ENCODE peak calls at places on chromosomes 2 and 18, in ten cellular contexts. One of them, this sample, is unnamed. For H3K4me1, the result is how much of the 10 kb centered on the place peaks cover.

GRCh38 chr2:160970052-160970846 is 190.0 kb upstream of the TANK start:
- DNase-seq in spleen: no peak
- DNase-seq in sigmoid colon: no peak
- DNase-seq in SK-N-SH: peak
- DNase-seq in HCT116: peak
- DNase-seq in transverse colon: peak
- DNase-seq in breast epithelium: no peak
- DNase-seq in HepG2: peak
- DNase-seq in K562: no peak
- DNase-seq in esophagus muscularis mucosa: no peak
- DNase-seq in this sample: peak

GRCh38 chr2:173326806-173327205 is 27.9 kb upstream of the CDCA7 start:
- DNase-seq in spleen: no peak
- DNase-seq in sigmoid colon: no peak
- DNase-seq in SK-N-SH: no peak
- DNase-seq in HCT116: no peak
- DNase-seq in transverse colon: no peak
- DNase-seq in breast epithelium: no peak
- DNase-seq in HepG2: no peak
- DNase-seq in K562: no peak
- DNase-seq in esophagus muscularis mucosa: no peak
- DNase-seq in this sample: no peak

GRCh38 chr18:2979871-2980606 is 32.9 kb downstream of the LPIN2 start:
- DNase-seq in spleen: no peak
- DNase-seq in sigmoid colon: no peak
- DNase-seq in SK-N-SH: no peak
- DNase-seq in HCT116: no peak
- DNase-seq in transverse colon: no peak
- DNase-seq in breast epithelium: no peak
- DNase-seq in HepG2: no peak
- DNase-seq in K562: no peak
- DNase-seq in esophagus muscularis mucosa: no peak
- DNase-seq in this sample: no peak

GRCh38 chr18:3251963-3252277 is 4.3 kb downstream of the MYL12A start:
- DNase-seq in spleen: no peak
- DNase-seq in sigmoid colon: no peak
- DNase-seq in SK-N-SH: no peak
- DNase-seq in HCT116: no peak
- DNase-seq in transverse colon: no peak
- DNase-seq in breast epithelium: no peak
- DNase-seq in HepG2: no peak
- DNase-seq in K562: no peak
- DNase-seq in esophagus muscularis mucosa: no peak
- DNase-seq in this sample: no peak

GRCh38 chr2:224268441-224268840 is 133.5 kb downstream of the FAM124B start:
- DNase-seq in spleen: no peak
- DNase-seq in sigmoid colon: no peak
- DNase-seq in SK-N-SH: no peak
- DNase-seq in HCT116: no peak
- DNase-seq in transverse colon: no peak
- DNase-seq in breast epithelium: no peak
- DNase-seq in HepG2: peak
- DNase-seq in K562: no peak
- DNase-seq in esophagus muscularis mucosa: no peak
- DNase-seq in this sample: no peak

GRCh38 chr2:138964413-138964812 is 184.2 kb upstream of the NXPH2 start:
- DNase-seq in spleen: no peak
- DNase-seq in sigmoid colon: no peak
- DNase-seq in SK-N-SH: no peak
- DNase-seq in HCT116: no peak
- DNase-seq in transverse colon: no peak
- DNase-seq in breast epithelium: no peak
- DNase-seq in HepG2: no peak
- DNase-seq in K562: no peak
- DNase-seq in esophagus muscularis mucosa: no peak
- DNase-seq in this sample: no peak

GRCh38 chr2:24461685-24462084 is 29.4 kb upstream of the NCOA1 start:
- DNase-seq in spleen: no peak
- DNase-seq in sigmoid colon: no peak
- DNase-seq in SK-N-SH: no peak
- DNase-seq in HCT116: no peak
- DNase-seq in transverse colon: no peak
- DNase-seq in breast epithelium: no peak
- DNase-seq in HepG2: no peak
- DNase-seq in K562: peak
- DNase-seq in esophagus muscularis mucosa: no peak
- DNase-seq in this sample: no peak

GRCh38 chr18:50182516-50182915 is 12.4 kb downstream of the MYO5B start:
- DNase-seq in spleen: no peak
- DNase-seq in sigmoid colon: no peak
- DNase-seq in SK-N-SH: no peak
- DNase-seq in HCT116: no peak
- DNase-seq in transverse colon: no peak
- DNase-seq in breast epithelium: no peak
- DNase-seq in HepG2: no peak
- DNase-seq in K562: no peak
- DNase-seq in esophagus muscularis mucosa: no peak
- DNase-seq in this sample: no peak

GRCh38 chr18:80247403-80247916 is at the start of gene PARD6G:
- DNase-seq in spleen: peak
- DNase-seq in sigmoid colon: peak
- DNase-seq in SK-N-SH: peak
- DNase-seq in HCT116: peak
- DNase-seq in transverse colon: peak
- DNase-seq in breast epithelium: peak
- DNase-seq in HepG2: peak
- DNase-seq in K562: peak
- DNase-seq in esophagus muscularis mucosa: no peak
- DNase-seq in this sample: peak

GRCh38 chr2:101802329-101802728 is 104.8 kb downstream of the MAP4K4 start:
- DNase-seq in spleen: no peak
- DNase-seq in sigmoid colon: no peak
- DNase-seq in SK-N-SH: no peak
- DNase-seq in HCT116: no peak
- DNase-seq in transverse colon: peak
- DNase-seq in breast epithelium: no peak
- DNase-seq in HepG2: peak
- DNase-seq in K562: no peak
- DNase-seq in esophagus muscularis mucosa: no peak
- DNase-seq in this sample: no peak
- H3K4me1 ChIP-seq in spleen: half or more
- H3K4me1 ChIP-seq in sigmoid colon: half or more
- H3K4me1 ChIP-seq in SK-N-SH: under half
- H3K4me1 ChIP-seq in HCT116: under half
- H3K4me1 ChIP-seq in transverse colon: under half
- H3K4me1 ChIP-seq in breast epithelium: under half
- H3K4me1 ChIP-seq in HepG2: half or more
- H3K4me1 ChIP-seq in K562: under half
- H3K4me1 ChIP-seq in esophagus muscularis mucosa: under half
- H3K4me1 ChIP-seq in this sample: under half

DNA sequence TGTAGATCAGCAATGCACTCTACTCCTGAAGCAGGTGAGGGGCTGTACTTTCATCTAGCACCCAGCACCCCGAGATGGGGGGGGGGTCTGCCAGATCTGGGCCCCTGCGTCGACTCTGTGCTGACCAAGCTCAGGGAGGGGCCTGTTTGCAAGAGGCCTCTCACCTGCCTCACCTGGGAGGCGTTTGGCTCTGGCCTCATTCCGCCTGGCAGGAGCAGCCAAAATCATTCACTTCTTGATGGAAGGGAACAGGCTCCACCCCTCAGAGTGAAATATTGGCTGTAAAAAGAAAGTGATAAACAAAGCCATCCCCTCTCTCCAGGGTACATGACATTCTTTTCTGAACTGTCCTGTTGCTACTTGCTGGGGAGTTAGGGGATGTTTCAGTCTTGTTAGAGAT is 10.7 kb upstream of the IL1R2 start:
- DNase-seq in spleen: no peak
- DNase-seq in sigmoid colon: no peak
- DNase-seq in SK-N-SH: no peak
- DNase-seq in HCT116: no peak
- DNase-seq in transverse colon: no peak
- DNase-seq in breast epithelium: no peak
- DNase-seq in HepG2: no peak
- DNase-seq in K562: no peak
- DNase-seq in esophagus muscularis mucosa: no peak
- DNase-seq in this sample: no peak
- TF ChIP-seq POLR2AphosphoS5 in spleen: no peak
- TF ChIP-seq POLR2AphosphoS5 in sigmoid colon: no peak
- TF ChIP-seq POLR2AphosphoS5 in SK-N-SH: no peak
- TF ChIP-seq POLR2AphosphoS5 in HCT116: no peak
- TF ChIP-seq POLR2AphosphoS5 in transverse colon: no peak
- TF ChIP-seq POLR2AphosphoS5 in breast epithelium: no peak
- TF ChIP-seq POLR2AphosphoS5 in HepG2: no peak
- TF ChIP-seq POLR2AphosphoS5 in K562: no peak
- TF ChIP-seq POLR2AphosphoS5 in esophagus muscularis mucosa: no peak
- TF ChIP-seq POLR2AphosphoS5 in this sample: no peak

DNA sequence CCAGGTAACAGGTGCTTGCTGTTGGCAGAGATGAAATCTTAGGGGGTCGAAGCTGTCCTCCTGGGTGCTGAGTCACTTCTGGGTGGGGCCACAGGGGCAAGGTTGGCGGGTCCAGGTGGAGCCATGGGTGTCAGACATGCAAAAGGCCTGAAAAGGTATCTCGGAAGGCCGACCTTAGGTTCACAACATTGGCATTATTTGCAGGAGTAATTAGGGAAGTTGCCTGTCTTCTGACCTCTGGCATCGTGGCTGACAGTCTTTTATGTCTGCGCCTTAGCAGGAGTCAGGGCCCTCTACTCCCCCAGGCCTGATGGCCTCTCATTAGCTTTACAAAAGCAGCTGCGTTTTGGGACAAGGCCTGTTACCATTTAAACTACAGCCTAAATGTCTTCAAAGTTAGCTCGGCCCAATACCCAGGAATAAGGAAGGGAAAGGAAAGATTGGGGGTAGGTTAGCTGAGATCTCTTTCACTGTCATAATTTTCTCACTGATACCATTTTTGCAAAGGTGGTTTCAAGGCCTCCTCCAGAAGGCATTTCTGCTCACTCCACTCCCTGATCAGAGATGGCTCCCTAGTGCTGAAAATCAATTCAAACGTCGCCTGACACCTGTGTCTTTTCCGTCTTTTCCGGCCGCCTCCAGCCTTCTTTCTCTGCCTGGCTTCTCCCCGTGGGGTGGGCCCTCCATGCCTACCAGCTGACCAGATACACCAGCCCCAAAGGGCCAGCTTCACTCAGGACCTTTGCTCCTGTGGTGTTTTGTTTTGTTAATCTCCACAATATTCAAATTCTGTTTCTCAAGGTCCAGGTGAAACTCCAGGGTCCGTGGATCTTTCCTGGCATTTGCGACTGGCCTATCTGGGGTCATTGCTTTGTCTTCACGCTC is 90.8 kb downstream of the RHOB start:
- DNase-seq in spleen: no peak
- DNase-seq in sigmoid colon: no peak
- DNase-seq in SK-N-SH: no peak
- DNase-seq in HCT116: no peak
- DNase-seq in transverse colon: no peak
- DNase-seq in breast epithelium: no peak
- DNase-seq in HepG2: peak
- DNase-seq in K562: no peak
- DNase-seq in esophagus muscularis mucosa: no peak
- DNase-seq in this sample: no peak
- H3K4me1 ChIP-seq in spleen: under half
- H3K4me1 ChIP-seq in sigmoid colon: under half
- H3K4me1 ChIP-seq in SK-N-SH: under half
- H3K4me1 ChIP-seq in HCT116: under half
- H3K4me1 ChIP-seq in transverse colon: under half
- H3K4me1 ChIP-seq in breast epithelium: under half
- H3K4me1 ChIP-seq in HepG2: half or more
- H3K4me1 ChIP-seq in K562: under half
- H3K4me1 ChIP-seq in esophagus muscularis mucosa: under half
- H3K4me1 ChIP-seq in this sample: under half

GRCh38 chr18:10562773-10563160 is 36.9 kb downstream of the NAPG start:
- DNase-seq in spleen: no peak
- DNase-seq in sigmoid colon: no peak
- DNase-seq in SK-N-SH: no peak
- DNase-seq in HCT116: no peak
- DNase-seq in transverse colon: no peak
- DNase-seq in breast epithelium: no peak
- DNase-seq in HepG2: no peak
- DNase-seq in K562: no peak
- DNase-seq in esophagus muscularis mucosa: no peak
- DNase-seq in this sample: no peak

GRCh38 chr18:10559566-10560456 is 34.0 kb downstream of the NAPG start:
- DNase-seq in spleen: no peak
- DNase-seq in sigmoid colon: peak
- DNase-seq in SK-N-SH: peak
- DNase-seq in HCT116: no peak
- DNase-seq in transverse colon: no peak
- DNase-seq in breast epithelium: no peak
- DNase-seq in HepG2: no peak
- DNase-seq in K562: no peak
- DNase-seq in esophagus muscularis mucosa: peak
- DNase-seq in this sample: no peak

GRCh38 chr18:10558967-10559298 is 33.1 kb downstream of the NAPG start:
- DNase-seq in spleen: no peak
- DNase-seq in sigmoid colon: no peak
- DNase-seq in SK-N-SH: no peak
- DNase-seq in HCT116: no peak
- DNase-seq in transverse colon: no peak
- DNase-seq in breast epithelium: no peak
- DNase-seq in HepG2: no peak
- DNase-seq in K562: no peak
- DNase-seq in esophagus muscularis mucosa: peak
- DNase-seq in this sample: no peak

GRCh38 chr18:10558243-10558966 is 32.6 kb downstream of the NAPG start:
- DNase-seq in spleen: peak
- DNase-seq in sigmoid colon: no peak
- DNase-seq in SK-N-SH: no peak
- DNase-seq in HCT116: no peak
- DNase-seq in transverse colon: no peak
- DNase-seq in breast epithelium: no peak
- DNase-seq in HepG2: no peak
- DNase-seq in K562: no peak
- DNase-seq in esophagus muscularis mucosa: peak
- DNase-seq in this sample: no peak

DNA sequence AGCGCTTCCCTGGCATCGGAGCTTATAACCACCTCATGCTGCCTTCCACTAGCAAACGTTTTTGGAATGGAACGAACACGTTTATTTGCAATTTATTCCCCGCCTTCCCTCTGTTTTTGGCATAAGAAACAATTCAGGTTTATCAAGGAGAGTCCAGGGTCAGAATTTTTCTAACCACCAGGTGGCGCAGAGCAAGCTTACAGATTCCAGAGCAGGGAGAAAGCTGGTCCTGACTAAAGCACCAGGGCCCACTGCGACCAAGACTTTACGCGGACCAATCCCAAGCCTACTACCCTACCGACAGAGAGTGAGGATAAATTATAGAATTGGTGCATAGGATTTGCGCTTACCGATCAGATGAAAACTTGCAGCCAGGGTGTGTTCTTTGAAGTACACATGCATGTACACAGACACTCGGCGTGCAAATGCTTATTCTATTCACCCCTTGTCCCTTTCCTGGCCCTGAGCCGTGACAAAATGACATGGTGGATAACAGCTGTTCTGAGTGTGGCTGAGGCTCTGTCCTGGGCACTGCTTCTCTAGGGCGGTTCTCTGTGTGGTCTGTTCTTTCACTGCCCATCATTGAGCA is 34.7 kb downstream of the NAPG start:
- DNase-seq in spleen: no peak
- DNase-seq in sigmoid colon: peak
- DNase-seq in SK-N-SH: peak
- DNase-seq in HCT116: peak
- DNase-seq in transverse colon: peak
- DNase-seq in breast epithelium: peak
- DNase-seq in HepG2: peak
- DNase-seq in K562: peak
- DNase-seq in esophagus muscularis mucosa: no peak
- DNase-seq in this sample: peak
- TF ChIP-seq POLR2AphosphoS5 in spleen: no peak
- TF ChIP-seq POLR2AphosphoS5 in sigmoid colon: no peak
- TF ChIP-seq POLR2AphosphoS5 in SK-N-SH: no peak
- TF ChIP-seq POLR2AphosphoS5 in HCT116: no peak
- TF ChIP-seq POLR2AphosphoS5 in transverse colon: no peak
- TF ChIP-seq POLR2AphosphoS5 in breast epithelium: no peak
- TF ChIP-seq POLR2AphosphoS5 in HepG2: no peak
- TF ChIP-seq POLR2AphosphoS5 in K562: no peak
- TF ChIP-seq POLR2AphosphoS5 in esophagus muscularis mucosa: no peak
- TF ChIP-seq POLR2AphosphoS5 in this sample: no peak